ENCODE peak calls at places on chromosomes 2 and 18, in seven cellular contexts. F, I, B, V, T, Y and L are unnamed samples.

GRCh38 chr2:54366487-54367280 is 89.4 kb upstream of the SPTBN1 start:
- DNase-seq in F (no peak), I (no peak), B (no peak), V (no peak), T (no peak), Y (no peak), L (peak; percentile 19)

GRCh38 chr18:51196116-51196810 is 1.2 kb downstream of the MEX3C start:
- DNase-seq in F (peak; percentile 75), I (peak; percentile 50), B (peak; percentile 38), V (peak; percentile 26), T (no peak), Y (no peak), L (peak; percentile 28)

GRCh38 chr2:122799391-122799790 is 1043.9 kb downstream of the TSN start:
- DNase-seq in F (no peak), I (no peak), B (no peak), V (no peak), T (no peak), Y (no peak), L (no peak)

GRCh38 chr2:109348645-109349554 is 219.9 kb downstream of the SH3RF3 start:
- DNase-seq in F (no peak), I (no peak), B (no peak), V (peak; percentile 37), T (no peak), Y (peak; percentile 46), L (no peak)

GRCh38 chr2:160790738-160791137 is 297.1 kb upstream of the RBMS1 start:
- DNase-seq in F (no peak), I (no peak), B (no peak), V (no peak), T (no peak), Y (no peak), L (no peak)

GRCh38 chr18:78571063-78571785 is 408.4 kb upstream of the SALL3 start:
- DNase-seq in F (no peak), I (no peak), B (no peak), V (no peak), T (no peak), Y (no peak), L (no peak)

GRCh38 chr2:9998916-9999654 is 44.3 kb upstream of the KLF11 start:
- DNase-seq in F (no peak), I (no peak), B (no peak), V (no peak), T (no peak), Y (no peak), L (no peak)

GRCh38 chr2:206154197-206154596 is 5.0 kb downstream of the NDUFS1 start:
- DNase-seq in F (no peak), I (peak; percentile 64), B (no peak), V (no peak), T (no peak), Y (no peak), L (no peak)

GRCh38 chr2:31302940-31303563 is 69.1 kb downstream of the EHD3 start:
- DNase-seq in F (peak; percentile 72), I (no peak), B (no peak), V (no peak), T (no peak), Y (no peak), L (no peak)

GRCh38 chr2:202555354-202555753 is 79.4 kb upstream of the FAM117B start:
- DNase-seq in F (no peak), I (no peak), B (no peak), V (no peak), T (no peak), Y (no peak), L (no peak)

GRCh38 chr2:240912878-240913809 is 7.0 kb downstream of the CROCC2 start:
- DNase-seq in F (no peak), I (no peak), B (no peak), V (no peak), T (no peak), Y (peak; percentile 60), L (peak; percentile 35)

GRCh38 chr2:172334988-172335387 is 92.4 kb upstream of the ITGA6 start:
- DNase-seq in F (no peak), I (no peak), B (no peak), V (no peak), T (no peak), Y (no peak), L (no peak)

GRCh38 chr2:172968061-172968469 is 107.6 kb upstream of the MAP3K20 start:
- DNase-seq in F (peak; percentile 72), I (no peak), B (peak; percentile 39), V (no peak), T (no peak), Y (peak; percentile 98), L (peak; percentile 89)

GRCh38 chr2:75552222-75552621 is 8.5 kb downstream of the EVA1A start:
- DNase-seq in F (no peak), I (no peak), B (no peak), V (no peak), T (no peak), Y (no peak), L (no peak)

GRCh38 chr2:24359129-24359528 is 1.2 kb downstream of the ITSN2 start:
- DNase-seq in F (no peak), I (no peak), B (no peak), V (no peak), T (no peak), Y (peak; percentile 44), L (peak; percentile 13)

GRCh38 chr2:168480356-168480755 is 24.3 kb downstream of the CERS6 start:
- DNase-seq in F (no peak), I (no peak), B (no peak), V (no peak), T (no peak), Y (no peak), L (no peak)

GRCh38 chr2:98787700-98788099 is 56.8 kb upstream of the MGAT4A start:
- DNase-seq in F (no peak), I (no peak), B (no peak), V (no peak), T (no peak), Y (no peak), L (no peak)

GRCh38 chr2:104818249-104818648 is 35.7 kb upstream of the POU3F3 start:
- DNase-seq in F (no peak), I (no peak), B (no peak), V (no peak), T (no peak), Y (no peak), L (no peak)

GRCh38 chr18:57586243-57587049 is at the start of gene FECH:
- DNase-seq in F (peak; percentile 94), I (peak; percentile 65), B (peak; percentile 81), V (peak; percentile 54), T (peak; percentile 16), Y (peak; percentile 76), L (peak; percentile 67)

GRCh38 chr18:39062426-39062825 is 1496.8 kb upstream of the CELF4 start:
- DNase-seq in F (no peak), I (no peak), B (no peak), V (no peak), T (no peak), Y (peak; percentile 25), L (no peak)
- H3K4me3 ChIP-seq in F (no peak overlapping the region), I (no peak overlapping the region), B (no peak overlapping the region), V (no peak overlapping the region), T (no peak overlapping the region), Y (no peak overlapping the region), L (no peak overlapping the region)

GRCh38 chr18:74333091-74333490 is 17.5 kb downstream of the C18orf63 start:
- DNase-seq in F (no peak), I (no peak), B (no peak), V (no peak), T (no peak), Y (no peak), L (peak; percentile 79)

GRCh38 chr18:74329688-74330205 is 14.1 kb downstream of the C18orf63 start:
- DNase-seq in F (no peak), I (no peak), B (no peak), V (no peak), T (no peak), Y (no peak), L (no peak)

GRCh38 chr18:74328196-74328595 is 12.6 kb downstream of the C18orf63 start:
- DNase-seq in F (no peak), I (no peak), B (no peak), V (no peak), T (no peak), Y (no peak), L (peak; percentile 46)

GRCh38 chr18:74334242-74334893 is 18.7 kb downstream of the C18orf63 start:
- DNase-seq in F (no peak), I (no peak), B (no peak), V (no peak), T (no peak), Y (no peak), L (no peak)

GRCh38 chr18:74331404-74331803 is 15.8 kb downstream of the C18orf63 start:
- DNase-seq in F (no peak), I (peak; percentile 21), B (no peak), V (no peak), T (no peak), Y (no peak), L (peak; percentile 63)
- TF ChIP-seq CTCF in F (peak; percentile 42), I (peak; percentile 49), B (no peak), V (no peak), T (peak; percentile 48), Y (no peak), L (peak; percentile 55)

GRCh38 chr2:155574941-155575340 is 757.6 kb downstream of the NR4A2 start:
- DNase-seq in F (no peak), I (no peak), B (no peak), V (no peak), T (no peak), Y (no peak), L (no peak)
- H3K4me3 ChIP-seq in F (no peak overlapping the region), I (no peak overlapping the region), B (no peak overlapping the region), V (no peak overlapping the region), T (no peak overlapping the region), Y (no peak overlapping the region), L (no peak overlapping the region)

GRCh38 chr2:84947010-84947593 is 23.9 kb upstream of the KCMF1 start:
- DNase-seq in F (no peak), I (no peak), B (no peak), V (no peak), T (no peak), Y (no peak), L (no peak)

GRCh38 chr2:84942964-84943421 is 28.0 kb upstream of the KCMF1 start:
- DNase-seq in F (no peak), I (no peak), B (no peak), V (no peak), T (no peak), Y (no peak), L (no peak)

GRCh38 chr2:84944257-84944909 is 26.6 kb upstream of the KCMF1 start:
- DNase-seq in F (no peak), I (no peak), B (no peak), V (no peak), T (no peak), Y (no peak), L (no peak)

GRCh38 chr2:84942166-84942565 is 28.8 kb upstream of the KCMF1 start:
- DNase-seq in F (no peak), I (no peak), B (no peak), V (no peak), T (no peak), Y (no peak), L (no peak)

DNA sequence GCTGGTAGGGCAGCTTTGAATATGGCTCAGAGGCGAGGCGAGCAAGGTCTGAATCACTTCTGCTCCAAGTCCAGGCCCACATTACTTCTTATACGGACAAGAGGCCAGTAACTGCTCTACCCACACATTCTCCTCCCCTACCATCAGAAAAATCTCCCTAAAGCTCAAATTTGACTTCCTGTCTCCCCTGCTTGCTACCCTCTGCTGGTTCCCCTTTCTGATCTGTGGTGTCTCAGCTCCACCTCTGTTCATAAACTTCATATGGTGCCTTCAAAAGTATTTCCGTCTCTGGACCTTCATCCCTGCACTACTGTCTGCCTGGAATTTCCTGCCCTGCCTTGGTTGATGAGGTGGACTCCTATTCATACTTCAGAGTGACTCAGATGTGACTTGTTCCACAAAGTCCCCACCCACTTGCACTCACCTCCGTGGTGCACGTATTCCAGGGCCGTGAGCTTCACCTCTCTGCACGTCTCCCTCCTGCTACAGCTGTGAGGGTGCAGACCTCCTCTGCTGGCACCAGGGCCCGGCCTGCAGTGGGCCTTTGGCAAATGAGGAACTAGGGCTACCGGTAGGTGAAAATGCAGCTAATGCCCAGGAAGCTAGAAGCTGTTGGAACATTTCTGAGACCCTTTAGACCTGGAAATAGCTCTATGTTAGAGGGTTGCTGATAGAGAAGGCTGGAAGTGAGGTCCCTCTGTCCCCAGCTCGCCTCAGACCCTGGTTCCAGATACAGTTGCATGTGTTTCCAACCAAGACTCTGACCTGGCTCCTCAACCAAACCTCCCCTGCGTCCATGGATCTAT is 24.6 kb upstream of the KCMF1 start:
- DNase-seq in F (no peak), I (peak; percentile 81), B (no peak), V (peak; percentile 30), T (no peak), Y (peak; percentile 61), L (peak; percentile 67)
- TF ChIP-seq CTCF in F (no peak), I (no peak), B (no peak), V (no peak), T (no peak), Y (no peak), L (no peak)